ENCODE peak calls at places on chromosome 2, in four cellular contexts. Z is tibial nerve, H is foreskin keratinocyte, X is transverse colon. K is an unnamed sample. For H3K4me1, the result is how much of the 10 kb centered on the place peaks cover.

GRCh38 chr2:112243233-112243632 is 11.6 kb downstream of the ZC3H8 start:
- DNase-seq in Z (no peak), H (no peak), X (no peak), K (no peak)

GRCh38 chr2:98634406-98635092 is 26.2 kb downstream of the UNC50 start:
- DNase-seq in Z (no peak), X (no peak), H (no peak), K (no peak)

GRCh38 chr2:9655441-9656269 is 24.9 kb upstream of the YWHAQ start:
- DNase-seq in X (no peak), Z (no peak), H (no peak), K (no peak)

GRCh38 chr2:130743278-130743677 is 12.1 kb upstream of the AMER3 start:
- DNase-seq in X (no peak), H (no peak), Z (no peak), K (no peak)

GRCh38 chr2:85470850-85471800 is 52.6 kb downstream of the SH2D6 start:
- DNase-seq in Z (no peak), X (peak), H (peak), K (peak)

GRCh38 chr2:195535911-195536522 is 121.0 kb upstream of the SLC39A10 start:
- DNase-seq in Z (no peak), X (peak), H (no peak), K (peak)

GRCh38 chr2:75865083-75865482 is 154.4 kb upstream of the GCFC2 start:
- DNase-seq in Z (no peak), H (no peak), X (no peak), K (no peak)

GRCh38 chr2:29443627-29444026 is 328.4 kb downstream of the CLIP4 start:
- DNase-seq in X (no peak), Z (no peak), H (peak), K (no peak)

GRCh38 chr2:177868792-177869191 is 203.8 kb downstream of the PDE11A start:
- DNase-seq in X (no peak), H (no peak), Z (no peak), K (no peak)

GRCh38 chr2:182368446-182368845 is 58.4 kb downstream of the PDE1A start:
- DNase-seq in Z (no peak), H (no peak), X (no peak), K (no peak)

GRCh38 chr2:38315707-38316333 is 61.3 kb downstream of the ATL2 start:
- DNase-seq in H (no peak), X (no peak), Z (no peak), K (no peak)

GRCh38 chr2:199895406-199895805 is 15.7 kb upstream of the C2orf69 start:
- DNase-seq in X (no peak), Z (no peak), H (no peak), K (no peak)

GRCh38 chr2:2646312-2647051 is 315.4 kb upstream of the MYT1L start:
- DNase-seq in X (no peak), Z (no peak), H (peak), K (no peak)

GRCh38 chr2:64405476-64406406 is 48.2 kb upstream of the LGALSL start:
- DNase-seq in X (peak), H (peak), Z (no peak), K (no peak)
- H3K4me1 ChIP-seq in X (half or more), H (under half), Z (under half), K (under half)

DNA sequence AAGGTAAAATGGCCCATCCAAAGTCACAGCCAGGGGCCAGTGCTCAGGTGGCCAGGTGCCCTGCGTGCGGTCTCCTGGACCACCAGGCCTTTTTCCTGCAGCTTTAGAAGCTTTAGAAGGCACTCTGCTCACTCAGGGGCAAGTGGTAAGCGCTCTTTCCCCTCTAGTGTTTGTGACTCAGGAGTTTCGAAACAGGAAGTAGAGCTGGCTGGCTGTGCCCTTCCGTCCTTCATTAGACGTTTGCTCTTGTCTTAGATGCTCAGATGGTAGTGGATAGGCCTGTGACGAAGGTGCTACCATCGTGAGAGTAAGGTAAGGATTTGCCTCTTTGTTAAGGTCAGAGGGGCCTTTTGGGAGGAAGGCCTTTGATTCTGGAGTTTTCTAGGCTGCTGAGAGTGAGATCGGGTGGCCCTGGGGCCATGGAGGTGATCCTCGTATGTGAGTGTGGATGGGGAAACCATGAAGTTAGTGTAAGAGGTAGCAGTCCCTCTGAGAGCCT is at the start of gene CASP8:
- DNase-seq in X (peak), Z (no peak), H (peak), K (peak)
- H3K4me1 ChIP-seq in X (half or more), Z (under half), H (under half), K (under half)

DNA sequence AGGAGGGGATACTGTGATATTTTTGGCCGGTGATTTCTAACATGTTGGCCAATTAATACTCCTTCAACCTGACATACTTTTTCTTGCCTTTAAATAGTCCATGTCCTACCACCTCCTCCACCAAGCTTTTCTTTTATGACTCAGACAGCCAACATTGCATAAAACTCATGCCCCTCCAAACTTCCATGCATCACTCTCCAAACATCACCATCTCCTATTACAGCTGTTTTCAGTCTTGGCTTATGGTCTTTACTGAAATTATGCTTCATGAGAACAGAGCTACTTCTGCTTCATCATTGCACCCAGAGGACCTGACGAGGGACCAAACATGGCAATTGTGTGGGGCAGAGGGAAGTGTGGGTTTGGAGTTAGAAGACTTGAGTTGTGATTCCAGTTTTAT is 305.4 kb downstream of the LPIN1 start:
- DNase-seq in X (no peak), H (no peak), Z (no peak), K (no peak)
- H3K4me1 ChIP-seq in X (under half), H (under half), Z (under half), K (under half)

DNA sequence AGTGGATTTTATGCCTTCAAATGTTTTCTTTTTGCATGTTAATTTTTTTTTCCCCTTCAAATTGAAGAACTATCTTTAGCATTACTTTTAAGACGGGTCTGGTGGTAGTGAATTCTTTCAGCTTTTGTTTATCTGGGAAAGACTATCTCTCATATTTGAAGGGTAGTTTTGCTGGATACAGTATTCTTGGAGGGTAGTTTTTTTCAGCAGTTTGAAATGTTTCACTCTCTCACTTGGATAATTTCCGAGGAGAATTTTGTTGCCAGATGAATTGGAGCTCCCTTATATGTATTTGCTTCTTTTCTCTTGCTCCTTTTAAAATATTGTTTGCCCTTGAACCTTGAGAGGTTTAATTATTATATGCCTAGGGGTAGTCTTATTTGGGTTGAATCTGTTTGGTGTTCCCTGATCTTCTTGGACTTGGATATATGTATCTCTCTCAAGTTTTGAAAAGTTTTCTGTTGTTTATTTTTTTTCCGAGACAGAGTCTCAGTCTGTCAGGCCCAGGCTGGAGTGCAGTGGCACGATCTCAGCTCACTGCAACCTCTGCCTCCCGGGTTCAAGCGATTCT is 15.5 kb downstream of the TTLL4 start:
- DNase-seq in X (no peak), H (no peak), Z (no peak), K (no peak)
- H3K4me1 ChIP-seq in X (under half), H (under half), Z (under half), K (under half)

K was measured in Peyer's patch.